ENCODE peak calls at places on chromosome 14, in four cellular contexts. X is endothelial cell of umbilical vein, T is thoracic aorta, Z is HCT116. O is an unnamed sample. For H3K9me3 and H3K36me3, the result is how much of the 10 kb centered on the place peaks cover.

GRCh38 chr14:53367631-53368030 is 214.5 kb upstream of the DDHD1 start:
- DNase-seq in X (peak), T (no peak), Z (no peak), O (no peak)

GRCh38 chr14:32366995-32367394 is 37.9 kb downstream of the AKAP6 start:
- DNase-seq in X (no peak), T (no peak), Z (no peak), O (no peak)

GRCh38 chr14:58882577-58883018 is 244.8 kb downstream of the DACT1 start:
- DNase-seq in X (no peak), T (no peak), Z (no peak), O (no peak)

GRCh38 chr14:103013028-103013427 is 44.3 kb downstream of the CDC42BPB start:
- DNase-seq in X (no peak), T (no peak), Z (no peak), O (no peak)

GRCh38 chr14:50045039-50045711 is 71.2 kb downstream of the VCPKMT start:
- DNase-seq in X (peak), T (peak), Z (no peak), O (no peak)

GRCh38 chr14:58760121-58760520 is 122.4 kb downstream of the DACT1 start:
- DNase-seq in X (no peak), T (no peak), Z (no peak), O (no peak)

GRCh38 chr14:93984070-93984469 is 7.7 kb upstream of the ASB2 start:
- DNase-seq in X (no peak), T (no peak), Z (no peak), O (no peak)

GRCh38 chr14:74501135-74501614 is 7.6 kb downstream of the ISCA2 start:
- DNase-seq in X (peak), T (no peak), Z (no peak), O (peak)

GRCh38 chr14:91866061-91866460 is 1.3 kb downstream of the TC2N start:
- DNase-seq in X (no peak), T (no peak), Z (no peak), O (no peak)

GRCh38 chr14:51563560-51563959 is 88.2 kb upstream of the FRMD6 start:
- DNase-seq in X (no peak), T (no peak), Z (no peak), O (no peak)

GRCh38 chr14:94748667-94749347 is 21.1 kb downstream of the GSC start:
- DNase-seq in X (no peak), T (no peak), Z (peak), O (no peak)

GRCh38 chr14:53331247-53331646 is 178.1 kb upstream of the DDHD1 start:
- DNase-seq in X (no peak), T (no peak), Z (no peak), O (peak)

GRCh38 chr14:68775614-68776126 is 17.2 kb downstream of the ZFP36L1 start:
- DNase-seq in X (no peak), T (no peak), Z (no peak), O (no peak)

GRCh38 chr14:93049867-93050331 is 65.8 kb downstream of the ITPK1 start:
- DNase-seq in X (peak), T (no peak), Z (no peak), O (no peak)

GRCh38 chr14:64806202-64806861 is 73.4 kb downstream of the SPTB start:
- DNase-seq in X (no peak), T (peak), Z (no peak), O (peak)

GRCh38 chr14:55553791-55554190 is 26.2 kb upstream of the KTN1 start:
- DNase-seq in X (no peak), T (no peak), Z (no peak), O (no peak)

GRCh38 chr14:59465570-59466150 is 480 bp upstream of the GPR135 start:
- DNase-seq in X (no peak), T (no peak), Z (no peak), O (no peak)

GRCh38 chr14:91321131-91321530 is 76.6 kb upstream of the GPR68 start:
- DNase-seq in X (no peak), T (no peak), Z (no peak), O (no peak)

GRCh38 chr14:95314609-95315008 is 5.1 kb downstream of the CLMN start:
- DNase-seq in X (no peak), T (no peak), Z (no peak), O (no peak)

GRCh38 chr14:49977126-49977841 is 84.4 kb downstream of the ARF6 start:
- DNase-seq in X (peak), T (no peak), Z (no peak), O (no peak)

GRCh38 chr14:67881225-67881624 is 61.6 kb downstream of the RAD51B start:
- DNase-seq in X (peak), T (no peak), Z (no peak), O (no peak)

GRCh38 chr14:92600318-92601053 is 86.9 kb downstream of the RIN3 start:
- DNase-seq in X (no peak), T (no peak), Z (no peak), O (no peak)

GRCh38 chr14:78240567-78240966 is 70.4 kb downstream of the NRXN3 start:
- DNase-seq in X (no peak), T (no peak), Z (no peak), O (no peak)

GRCh38 chr14:45426685-45427282 is 173.8 kb upstream of the MIS18BP1 start:
- DNase-seq in X (peak), T (no peak), Z (peak), O (no peak)

GRCh38 chr14:81447018-81447770 is 47.1 kb upstream of the STON2 start:
- DNase-seq in X (no peak), T (no peak), Z (no peak), O (no peak)

GRCh38 chr14:24094839-24095195 is 706 bp downstream of the PCK2 start:
- DNase-seq in X (no peak), T (no peak), Z (no peak), O (no peak)

GRCh38 chr14:87334997-87335675 is 657.8 kb downstream of the GALC start:
- DNase-seq in X (no peak), T (no peak), Z (no peak), O (no peak)
- H3K9me3 ChIP-seq in X (under half), T (under half), Z (under half), O (under half)

DNA sequence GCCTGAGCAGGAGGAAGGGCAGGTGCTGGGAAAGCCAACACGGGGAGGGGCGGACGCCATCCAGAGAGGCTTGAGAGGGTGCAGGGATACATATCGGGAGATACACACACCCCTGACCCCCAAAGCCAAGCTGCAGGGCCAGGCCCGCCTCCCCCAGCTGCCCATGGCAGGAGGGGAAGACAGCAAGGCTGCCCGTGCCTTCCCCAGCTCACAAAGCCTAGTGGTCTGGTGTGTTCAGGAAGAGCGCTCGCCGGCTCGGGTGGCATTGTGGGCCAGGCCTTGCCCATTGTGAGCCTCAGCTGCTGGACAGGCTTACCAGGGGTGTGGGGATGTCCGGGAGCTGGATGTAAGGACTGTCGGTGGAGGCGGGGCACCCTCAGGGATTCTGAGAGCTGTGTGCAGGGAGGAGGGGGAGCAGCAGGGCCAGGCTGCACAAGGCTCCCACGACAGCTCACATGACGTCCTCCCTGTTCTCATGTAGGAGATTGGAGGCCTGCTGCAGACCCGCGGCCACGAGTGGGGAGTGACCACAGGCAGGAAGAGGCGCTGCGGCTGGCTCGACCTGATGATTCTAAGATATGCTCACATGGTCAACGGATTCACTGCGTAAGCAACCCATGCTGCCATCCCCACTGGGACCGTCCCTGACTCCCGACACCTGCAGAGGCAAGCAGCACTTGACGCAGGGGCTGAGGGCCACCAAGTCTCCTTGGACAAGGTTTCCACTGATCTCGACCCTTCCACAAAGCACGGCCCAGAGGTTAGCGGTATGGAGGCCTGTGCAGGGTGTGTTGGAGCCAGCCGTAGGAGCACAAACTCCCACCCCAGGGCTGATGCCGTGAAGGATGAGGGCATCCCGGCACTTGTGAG is 10.1 kb upstream of the SIVA1 start:
- DNase-seq in X (no peak), T (no peak), Z (no peak), O (no peak)
- H3K36me3 ChIP-seq in X (under half), T (under half), Z (under half), O (under half)

GRCh38 chr14:69880051-69880487 is 853 bp downstream of the SMOC1 start:
- DNase-seq in X (no peak), T (no peak), Z (no peak), O (no peak)
- H3K4me3 ChIP-seq in X (no peak), T (peak), Z (no peak), O (no peak)

GRCh38 chr14:40674503-40674902 is 932.2 kb upstream of the LRFN5 start:
- DNase-seq in X (no peak), T (no peak), Z (no peak), O (no peak)
- H3K9me3 ChIP-seq in X (under half), T (under half), Z (under half), O (under half)

DNA sequence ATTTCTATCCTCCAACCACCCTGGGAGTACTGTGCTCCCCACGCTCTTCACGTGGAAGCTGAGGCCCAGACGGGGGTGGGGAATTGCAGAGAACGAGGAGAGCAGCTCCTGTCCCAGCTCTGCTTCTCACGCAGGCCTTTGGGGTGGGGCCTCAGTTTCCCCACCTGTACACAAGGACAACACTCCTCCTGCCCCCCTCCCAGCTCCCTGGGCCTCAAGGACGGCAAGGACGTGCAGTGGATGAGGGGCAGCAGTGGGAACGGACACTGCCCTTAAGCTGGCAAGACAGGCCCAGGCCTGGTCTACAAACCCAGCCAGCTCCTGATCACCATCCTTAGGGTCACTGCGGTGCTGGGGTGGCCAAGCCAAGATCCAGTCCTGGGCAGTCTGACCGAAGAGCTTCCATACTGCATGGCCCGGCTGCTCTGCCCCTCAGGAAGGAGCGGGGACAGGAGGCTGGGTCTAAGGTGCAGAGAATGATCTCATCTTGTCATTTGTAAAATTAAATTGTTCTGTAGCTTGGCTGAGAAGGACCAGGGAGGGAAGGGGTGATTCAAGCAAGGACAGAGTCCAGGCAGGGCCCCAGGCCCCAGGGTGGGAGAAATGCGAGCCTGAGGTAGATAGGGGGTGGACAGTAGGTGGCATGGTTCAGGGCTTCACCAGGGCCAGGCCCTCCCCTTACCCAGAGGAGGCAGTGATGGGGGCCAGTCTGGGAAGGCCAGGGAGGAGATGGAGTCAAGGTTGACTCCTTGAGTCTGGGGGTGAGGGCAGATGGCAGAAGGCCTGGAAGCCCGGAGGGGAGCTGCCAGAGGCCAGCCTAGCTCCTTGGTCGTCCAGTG is 1.3 kb upstream of the CLBA1 start:
- DNase-seq in X (no peak), T (no peak), Z (no peak), O (peak)
- H3K36me3 ChIP-seq in X (under half), T (under half), Z (under half), O (under half)

GRCh38 chr14:31025335-31026075 is at the start of gene AP4S1:
- DNase-seq in X (peak), T (no peak), Z (no peak), O (no peak)

GRCh38 chr14:31024577-31025334 is 693 bp upstream of the AP4S1 start:
- DNase-seq in X (peak), T (no peak), Z (no peak), O (no peak)

GRCh38 chr14:31026076-31026394 is at the start of gene STRN3:
- DNase-seq in X (no peak), T (no peak), Z (no peak), O (no peak)

GRCh38 chr14:31022386-31022785 is 3.1 kb upstream of the AP4S1 start:
- DNase-seq in X (no peak), T (no peak), Z (no peak), O (no peak)

GRCh38 chr14:31024042-31024480 is 1.4 kb upstream of the AP4S1 start:
- DNase-seq in X (peak), T (no peak), Z (no peak), O (no peak)
- H3K4me3 ChIP-seq in X (no peak), T (peak), Z (peak), O (no peak)

GRCh38 chr14:36524874-36525745 is 5.1 kb upstream of the NKX2-1 start:
- DNase-seq in X (no peak), T (no peak), Z (peak), O (no peak)

GRCh38 chr14:36522347-36522971 is 2.4 kb upstream of the NKX2-1 start:
- DNase-seq in X (no peak), T (no peak), Z (no peak), O (no peak)

GRCh38 chr14:36521598-36522345 is 1.7 kb upstream of the NKX2-1 start:
- DNase-seq in X (no peak), T (no peak), Z (no peak), O (no peak)

GRCh38 chr14:36524220-36524837 is 4.3 kb upstream of the NKX2-1 start:
- DNase-seq in X (no peak), T (no peak), Z (no peak), O (no peak)

GRCh38 chr14:36522972-36523685 is 3.1 kb upstream of the NKX2-1 start:
- DNase-seq in X (no peak), T (no peak), Z (no peak), O (no peak)
- H3K9me3 ChIP-seq in X (under half), T (under half), Z (under half), O (under half)

DNA sequence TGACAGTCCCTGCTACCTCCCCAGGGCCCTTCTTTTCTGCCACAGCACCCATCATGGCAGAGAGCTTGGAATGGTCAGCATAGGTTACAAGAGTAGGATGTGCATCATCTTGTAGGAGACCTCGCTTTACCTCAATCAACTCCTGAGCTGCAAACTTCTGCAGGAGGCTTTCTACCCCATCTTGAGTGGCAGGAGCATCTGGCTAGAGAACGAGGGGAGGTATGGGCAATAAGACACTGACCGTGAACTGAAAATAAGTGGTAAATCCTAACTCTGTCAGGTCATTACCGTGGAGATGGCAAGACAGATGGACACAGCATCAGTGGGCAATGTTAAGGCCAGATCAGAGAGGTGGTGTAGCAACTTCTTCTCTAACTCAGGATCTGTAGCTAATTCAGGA is 7.8 kb downstream of the METTL3 start:
- DNase-seq in X (no peak), T (no peak), Z (no peak), O (no peak)
- H3K36me3 ChIP-seq in X (under half), T (under half), Z (under half), O (half or more)

GRCh38 chr14:89041245-89041585 is 216.8 kb downstream of the TTC8 start:
- DNase-seq in X (no peak), T (no peak), Z (peak), O (no peak)
- H3K4me3 ChIP-seq in X (no peak), T (peak), Z (peak), O (no peak)

GRCh38 chr14:106875503-106875902 is 1349.1 kb downstream of the TMEM121 start:
- DNase-seq in X (no peak), T (no peak), Z (no peak), O (no peak)
- H3K9me3 ChIP-seq in X (under half), T (under half), Z (under half), O (under half)